ENCODE peak calls at places on chromosomes 12 and 14, in eight cellular contexts. F is WERI-Rb-1; Z is epithelial cell of esophagus; Q is NCI-H2081; O is HFFc6; V is left ventricle myocardium inferior; H is stimulated activated CD4-positive, alpha-beta T cell treated with anti-CD3 and anti-CD28 coated beads, Interleukin-15, amount 100 ng/mL, for 24 hours; B is midbrain. Y is an unnamed sample.

GRCh38 chr14:105458010-105458409 is 16.6 kb upstream of the CRIP2 start:
- DNase-seq in F (no peak), Q (no peak), O (no peak), B (no peak), V (no peak), Z (no peak), H (no peak), Y (no peak)

GRCh38 chr12:79155703-79156102 is 291.1 kb downstream of the SYT1 start:
- DNase-seq in B (no peak), H (no peak), Q (no peak), V (no peak), O (no peak), F (no peak), Z (peak), Y (peak)

GRCh38 chr14:101830271-101830670 is 68.8 kb downstream of the PPP2R5C start:
- DNase-seq in O (no peak), F (no peak), Q (no peak), Z (no peak), H (no peak), B (peak), V (no peak), Y (no peak)

GRCh38 chr14:48373993-48374392 is 698.6 kb upstream of the MDGA2 start:
- DNase-seq in F (no peak), Z (no peak), B (no peak), Q (no peak), H (no peak), O (no peak), V (no peak), Y (no peak)

GRCh38 chr14:20988717-20989116 is 1.1 kb upstream of the METTL17 start:
- DNase-seq in B (no peak), H (no peak), Z (peak), O (no peak), Q (no peak), F (no peak), V (no peak), Y (no peak)

GRCh38 chr12:132428872-132429121 is 61.2 kb upstream of the FBRSL1 start:
- DNase-seq in H (no peak), O (no peak), V (no peak), Z (peak), F (no peak), Q (no peak), B (no peak), Y (peak)

GRCh38 chr14:103569436-103569835 is 6.7 kb downstream of the COA8 start:
- DNase-seq in B (no peak), F (no peak), Q (no peak), H (no peak), Z (no peak), O (no peak), V (no peak), Y (no peak)

GRCh38 chr14:56868660-56869059 is 58.4 kb upstream of the OTX2 start:
- DNase-seq in H (no peak), Q (no peak), O (no peak), B (no peak), V (no peak), Z (no peak), F (peak), Y (no peak)

GRCh38 chr14:34027990-34028490 is 77.2 kb upstream of the EGLN3 start:
- DNase-seq in B (no peak), O (no peak), Z (no peak), F (no peak), H (no peak), Q (no peak), V (no peak), Y (no peak)

GRCh38 chr12:48022180-48022521 is 17.9 kb upstream of the COL2A1 start:
- DNase-seq in Q (no peak), F (no peak), O (no peak), Z (no peak), V (no peak), B (no peak), H (no peak), Y (no peak)

GRCh38 chr12:3205742-3206519 is 128.8 kb downstream of the TSPAN9 start:
- DNase-seq in V (no peak), H (no peak), O (no peak), F (peak), Q (no peak), Z (peak), B (no peak), Y (no peak)

GRCh38 chr14:39426605-39427004 is 5.6 kb downstream of the FBXO33 start:
- DNase-seq in H (no peak), Z (peak), F (no peak), V (no peak), Q (no peak), B (peak), O (peak), Y (peak)

GRCh38 chr12:97005612-97006011 is 98.6 kb downstream of the NEDD1 start:
- DNase-seq in F (no peak), Z (no peak), V (no peak), B (no peak), O (no peak), H (no peak), Q (no peak), Y (no peak)

GRCh38 chr14:35050652-35051051 is 4.6 kb downstream of the FAM177A1 start:
- DNase-seq in O (peak), Z (peak), V (no peak), B (no peak), F (no peak), H (no peak), Q (no peak), Y (peak)

GRCh38 chr12:2417761-2418160 is 365.0 kb downstream of the CACNA1C start:
- DNase-seq in V (no peak), F (no peak), Q (no peak), B (no peak), Z (no peak), O (no peak), H (no peak), Y (no peak)

Y was measured in MCF 10A.